ENCODE peak calls at places on chromosomes 3 and 15, in nine cellular contexts. S, R, X, V, T, B, Z, U and P are unnamed samples.

GRCh38 chr15:71705151-71705550 is 105.2 kb upstream of the NR2E3 start:
- DNase-seq in V (no peak), S (no peak), U (no peak), B (no peak), T (no peak), X (peak; percentile 33), R (no peak), Z (no peak), P (no peak)

GRCh38 chr15:69893863-69894262 is 203.9 kb downstream of the TLE3 start:
- DNase-seq in T (no peak), R (no peak), X (peak; percentile 84), V (peak; percentile 25), B (no peak), U (no peak), Z (peak; percentile 49), S (peak; percentile 15), P (no peak)

GRCh38 chr3:126293370-126294082 is 63.7 kb downstream of the KLF15 start:
- DNase-seq in Z (peak; percentile 25), X (peak; percentile 49), S (no peak), V (peak; percentile 15), R (no peak), B (no peak), T (no peak), U (no peak), P (no peak)

GRCh38 chr15:73965730-73966103 is 26.4 kb downstream of the STOML1 start:
- DNase-seq in B (no peak), R (no peak), U (peak; percentile 45), Z (no peak), V (no peak), X (peak; percentile 36), T (peak; percentile 74), S (no peak), P (no peak)

GRCh38 chr15:77418341-77419049 is 1.4 kb downstream of the PEAK1 start:
- DNase-seq in S (no peak), R (no peak), X (peak; percentile 22), V (no peak), B (no peak), T (no peak), U (no peak), Z (no peak), P (no peak)

GRCh38 chr15:91793771-91794170 is 59.7 kb upstream of the SLCO3A1 start:
- DNase-seq in V (no peak), R (no peak), T (no peak), B (no peak), U (no peak), S (no peak), Z (no peak), X (no peak), P (no peak)

GRCh38 chr3:143119974-143120715 is 574 bp downstream of the CHST2 start:
- DNase-seq in B (no peak), V (peak; percentile 8), U (peak; percentile 60), S (peak; percentile 51), X (peak; percentile 26), Z (no peak), R (peak; percentile 64), T (peak; percentile 52), P (no peak)

GRCh38 chr3:16663852-16664712 is 58.9 kb upstream of the DAZL start:
- DNase-seq in X (no peak), Z (no peak), V (no peak), U (no peak), R (no peak), B (no peak), T (no peak), S (no peak), P (no peak)

GRCh38 chr15:61049934-61050333 is 179.2 kb downstream of the RORA start:
- DNase-seq in Z (no peak), S (no peak), R (no peak), B (no peak), V (no peak), U (no peak), T (no peak), X (no peak), P (no peak)

GRCh38 chr3:37899101-37899707 is 37.5 kb downstream of the CTDSPL start:
- DNase-seq in Z (no peak), R (no peak), T (peak; percentile 87), X (no peak), U (no peak), S (no peak), B (no peak), V (no peak), P (no peak)

GRCh38 chr15:40342421-40343313 is 1.9 kb upstream of the CCDC9B start:
- DNase-seq in S (no peak), Z (no peak), R (no peak), X (peak; percentile 57), V (no peak), B (no peak), U (no peak), T (no peak), P (no peak)

GRCh38 chr3:172103724-172104123 is 64.3 kb downstream of the FNDC3B start:
- DNase-seq in V (no peak), T (no peak), U (no peak), B (no peak), S (no peak), Z (peak; percentile 56), R (peak; percentile 27), X (peak; percentile 75), P (no peak)

GRCh38 chr3:178671261-178672191 is 135.3 kb downstream of the KCNMB2 start:
- DNase-seq in S (no peak), R (peak; percentile 13), Z (peak; percentile 26), V (no peak), T (no peak), X (peak; percentile 74), U (no peak), B (no peak), P (no peak)

GRCh38 chr3:72658466-72659100 is 189.7 kb downstream of the SHQ1 start:
- DNase-seq in V (no peak), T (no peak), B (no peak), Z (no peak), R (no peak), X (no peak), S (no peak), U (no peak), P (no peak)

GRCh38 chr3:148903941-148904340 is 38.8 kb downstream of the CPA3 start:
- DNase-seq in T (no peak), S (no peak), U (no peak), X (no peak), Z (no peak), V (no peak), B (no peak), R (no peak), P (no peak)

GRCh38 chr3:123608263-123608937 is 23.5 kb upstream of the HACD2 start:
- DNase-seq in R (no peak), B (no peak), S (no peak), V (no peak), U (no peak), X (no peak), T (no peak), Z (no peak), P (no peak)

GRCh38 chr3:186472466-186473008 is 71.6 kb downstream of the CRYGS start:
- DNase-seq in V (no peak), R (no peak), S (no peak), X (no peak), U (no peak), B (no peak), T (no peak), Z (no peak), P (no peak)

GRCh38 chr3:129375099-129375498 is 53.3 kb downstream of the EFCAB12 start:
- DNase-seq in V (no peak), T (no peak), R (no peak), S (no peak), X (no peak), U (no peak), B (no peak), Z (no peak), P (no peak)

GRCh38 chr3:52866427-52866826 is 30.9 kb downstream of the STIMATE start:
- DNase-seq in V (no peak), Z (no peak), R (no peak), B (no peak), S (no peak), U (no peak), T (no peak), X (no peak), P (no peak)

GRCh38 chr15:90531147-90531546 is 1.4 kb downstream of the CRTC3 start:
- DNase-seq in T (no peak), V (no peak), X (peak; percentile 14), Z (no peak), B (no peak), R (no peak), S (no peak), U (no peak), P (no peak)

GRCh38 chr15:99734575-99734974 is 1.3 kb upstream of the LYSMD4 start:
- DNase-seq in B (no peak), R (no peak), V (no peak), X (no peak), T (no peak), S (no peak), Z (no peak), U (no peak), P (no peak)

GRCh38 chr3:64214002-64214696 is 11.1 kb downstream of the PRICKLE2 start:
- DNase-seq in R (no peak), V (peak; percentile 83), Z (peak; percentile 82), U (no peak), S (no peak), B (no peak), X (peak; percentile 98), T (no peak), P (no peak)

GRCh38 chr3:99777708-99778107 is 40.0 kb upstream of the CMSS1 start:
- DNase-seq in B (no peak), X (no peak), U (no peak), R (no peak), V (no peak), S (no peak), T (no peak), Z (no peak), P (no peak)

GRCh38 chr3:179898024-179898423 is 138.7 kb downstream of the PEX5L start:
- DNase-seq in R (peak; percentile 62), V (no peak), Z (peak; percentile 8), S (peak; percentile 29), U (peak; percentile 29), T (peak; percentile 73), X (peak; percentile 34), B (no peak), P (no peak)

GRCh38 chr15:76061700-76062099 is 1.9 kb downstream of the TMEM266 start:
- DNase-seq in V (no peak), X (no peak), U (no peak), B (no peak), R (no peak), S (no peak), T (no peak), Z (no peak), P (no peak)

GRCh38 chr3:43345246-43345645 is 58.9 kb downstream of the SNRK start:
- DNase-seq in B (no peak), U (no peak), T (no peak), V (no peak), R (no peak), X (no peak), Z (no peak), S (no peak), P (no peak)

GRCh38 chr3:48466386-48467109 is 20.0 kb downstream of the ATRIP start:
- DNase-seq in V (peak; percentile 34), R (no peak), S (no peak), U (peak; percentile 56), T (peak; percentile 71), B (no peak), Z (no peak), X (no peak), P (no peak)

GRCh38 chr3:71395927-71396695 is 187.4 kb downstream of the FOXP1 start:
- DNase-seq in R (no peak), X (peak; percentile 57), Z (peak; percentile 52), S (no peak), B (no peak), T (no peak), U (no peak), V (no peak), P (no peak)

GRCh38 chr3:127787966-127788365 is 34.3 kb downstream of the MGLL start:
- DNase-seq in B (no peak), X (no peak), Z (no peak), T (no peak), R (peak; percentile 34), S (no peak), V (no peak), U (no peak), P (no peak)

GRCh38 chr15:38688761-38689160 is 124.1 kb upstream of the RASGRP1 start:
- DNase-seq in Z (no peak), B (peak; percentile 53), T (peak; percentile 99), S (no peak), U (peak; percentile 82), V (no peak), X (no peak), R (no peak), P (peak; percentile 77)

GRCh38 chr3:16842710-16843270 is 42.0 kb upstream of the PLCL2 start:
- DNase-seq in X (no peak), Z (no peak), V (no peak), U (peak; percentile 39), T (peak; percentile 87), B (peak; percentile 6), S (no peak), R (no peak), P (no peak)